ENCODE peak calls at places on chromosomes 5 and 9, in four cellular contexts. Y is neuronal stem cell, E is ovary, L is uterus. N is an unnamed sample.

GRCh38 chr9:974993-975739 is 1.3 kb upstream of the DMRT3 start:
- DNase-seq in Y (no peak), E (no peak), L (no peak), N (no peak)

GRCh38 chr5:180811012-180811622 is 8.5 kb upstream of the MGAT1 start:
- DNase-seq in Y (no peak), E (no peak), L (no peak), N (no peak)

GRCh38 chr5:10063997-10064396 is 185.7 kb downstream of the ATPSCKMT start:
- DNase-seq in Y (no peak), E (no peak), L (no peak), N (no peak)

GRCh38 chr5:78758169-78758839 is 109.7 kb upstream of the LHFPL2 start:
- DNase-seq in Y (no peak), E (no peak), L (no peak), N (no peak)

GRCh38 chr9:38620483-38621433 is at the start of gene ANKRD18A:
- DNase-seq in Y (peak; percentile 85), E (peak; percentile 22), L (peak; percentile 28), N (peak; percentile 40)

GRCh38 chr5:125045647-125046046 is 299.2 kb upstream of the ZNF608 start:
- DNase-seq in Y (no peak), E (no peak), L (no peak), N (no peak)

GRCh38 chr9:16247188-16247875 is 623.1 kb downstream of the BNC2 start:
- DNase-seq in Y (no peak), E (no peak), L (no peak), N (no peak)

GRCh38 chr5:16418471-16418922 is 47.1 kb downstream of the ZNF622 start:
- DNase-seq in Y (no peak), E (no peak), L (no peak), N (no peak)

GRCh38 chr5:134140530-134141201 is 26.2 kb downstream of the TCF7 start:
- DNase-seq in Y (peak; percentile 51), E (peak; percentile 56), L (peak; percentile 54), N (peak; percentile 51)

GRCh38 chr5:935510-936084 is 42.9 kb downstream of the TRIP13 start:
- DNase-seq in Y (no peak), E (no peak), L (peak; percentile 0), N (no peak)

GRCh38 chr5:92372766-92373165 is 989.6 kb upstream of the ARRDC3 start:
- DNase-seq in Y (no peak), E (no peak), L (no peak), N (no peak)

GRCh38 chr5:142491260-142491659 is 166.4 kb upstream of the SPRY4 start:
- DNase-seq in Y (peak; percentile 80), E (no peak), L (no peak), N (no peak)

GRCh38 chr5:176735383-176736265 is 74.7 kb upstream of the UNC5A start:
- DNase-seq in Y (no peak), E (no peak), L (peak; percentile 9), N (no peak)

GRCh38 chr9:137069508-137070071 is 767 bp downstream of the SAPCD2 start:
- DNase-seq in Y (no peak), E (no peak), L (no peak), N (no peak)

GRCh38 chr5:39158127-39158593 is 61.2 kb downstream of the FYB1 start:
- DNase-seq in Y (no peak), E (no peak), L (no peak), N (no peak)

GRCh38 chr9:90936380-90936779 is 134.8 kb downstream of the SYK start:
- DNase-seq in Y (no peak), E (no peak), L (no peak), N (no peak)

GRCh38 chr5:154191467-154192261 is 1.1 kb downstream of the GALNT10 start:
- DNase-seq in Y (no peak), E (no peak), L (no peak), N (no peak)

GRCh38 chr9:27340876-27341540 is 44.1 kb upstream of the EQTN start:
- DNase-seq in Y (peak; percentile 64), E (no peak), L (no peak), N (no peak)

GRCh38 chr9:27478322-27478721 is 45.8 kb upstream of the IFNK start:
- DNase-seq in Y (no peak), E (no peak), L (no peak), N (no peak)

GRCh38 chr5:157516016-157516415 is 56.0 kb downstream of the NIPAL4 start:
- DNase-seq in Y (no peak), E (no peak), L (peak; percentile 65), N (no peak)

GRCh38 chr5:144844086-144844485 is 673.4 kb downstream of the KCTD16 start:
- DNase-seq in Y (no peak), E (no peak), L (no peak), N (no peak)

GRCh38 chr9:99150456-99151171 is 45.7 kb downstream of the TGFBR1 start:
- DNase-seq in Y (no peak), E (no peak), L (no peak), N (no peak)

GRCh38 chr5:140767444-140767843 is 18.5 kb upstream of the PCDHA1 start:
- DNase-seq in Y (no peak), E (no peak), L (no peak), N (no peak)
- H3K9me3 ChIP-seq in Y (peaks cover 9% of the 10 kb centered on the region), E (peaks cover 9% of the 10 kb centered on the region), L (peaks cover 45% of the 10 kb centered on the region), N (peaks cover 31% of the 10 kb centered on the region)

DNA sequence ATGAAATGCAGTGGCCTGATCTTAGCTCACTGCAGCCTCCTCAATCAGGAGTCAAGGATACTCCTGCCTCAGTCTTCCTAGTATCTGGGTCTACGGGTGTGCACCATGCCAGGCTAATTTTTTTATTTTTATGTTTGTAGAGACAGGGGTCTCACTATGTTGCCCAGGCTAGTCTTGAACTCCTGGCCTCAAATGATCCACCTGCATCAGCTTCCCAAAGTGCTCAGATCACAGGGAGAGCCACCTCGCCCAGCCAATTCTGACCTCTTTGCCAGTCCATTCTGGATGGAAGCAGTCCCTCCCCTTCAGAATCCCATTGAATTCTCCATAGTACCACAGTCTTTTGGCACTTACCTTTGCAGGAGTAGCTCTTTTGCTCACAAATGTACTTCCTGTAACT is 1.7 kb upstream of the CANX start:
- DNase-seq in Y (no peak), E (no peak), L (no peak), N (no peak)
- H3K9me3 ChIP-seq in Y (no peaks in the 10 kb centered on the region), E (no peaks in the 10 kb centered on the region), L (no peaks in the 10 kb centered on the region), N (no peaks in the 10 kb centered on the region)

GRCh38 chr5:6215891-6216290 is 162.5 kb downstream of the MED10 start:
- DNase-seq in Y (no peak), E (no peak), L (no peak), N (no peak)
- H3K9me3 ChIP-seq in Y (no peaks in the 10 kb centered on the region), E (no peaks in the 10 kb centered on the region), L (no peaks in the 10 kb centered on the region), N (no peaks in the 10 kb centered on the region)

GRCh38 chr5:140764177-140765020 is 21.5 kb upstream of the PCDHA1 start:
- DNase-seq in Y (no peak), E (no peak), L (no peak), N (no peak)
- H3K9me3 ChIP-seq in Y (peaks cover 8% of the 10 kb centered on the region), E (peaks cover 9% of the 10 kb centered on the region), L (peaks cover 53% of the 10 kb centered on the region), N (peaks cover 31% of the 10 kb centered on the region)

GRCh38 chr5:89004379-89004778 is 121.4 kb upstream of the MEF2C start:
- DNase-seq in Y (no peak), E (no peak), L (no peak), N (no peak)
- H3K9me3 ChIP-seq in Y (no peaks in the 10 kb centered on the region), E (no peaks in the 10 kb centered on the region), L (no peaks in the 10 kb centered on the region), N (no peaks in the 10 kb centered on the region)

GRCh38 chr9:5510360-5510931 is at the start of gene PDCD1LG2:
- DNase-seq in Y (no peak), E (no peak), L (no peak), N (no peak)
- H3K9me3 ChIP-seq in Y (no peaks in the 10 kb centered on the region), E (no peaks in the 10 kb centered on the region), L (no peaks in the 10 kb centered on the region), N (no peaks in the 10 kb centered on the region)

GRCh38 chr5:90553711-90554110 is 4.9 kb upstream of the ADGRV1 start:
- DNase-seq in Y (no peak), E (no peak), L (no peak), N (no peak)

GRCh38 chr5:90554358-90555006 is 4.1 kb upstream of the ADGRV1 start:
- DNase-seq in Y (no peak), E (no peak), L (no peak), N (no peak)

GRCh38 chr5:90557871-90558270 is 726 bp upstream of the ADGRV1 start:
- DNase-seq in Y (no peak), E (no peak), L (no peak), N (no peak)

GRCh38 chr5:90557391-90557790 is 1.2 kb upstream of the ADGRV1 start:
- DNase-seq in Y (peak; percentile 4), E (no peak), L (no peak), N (no peak)

GRCh38 chr5:90555666-90556065 is 2.9 kb upstream of the ADGRV1 start:
- DNase-seq in Y (no peak), E (no peak), L (no peak), N (no peak)
- H3K9me3 ChIP-seq in Y (no peaks in the 10 kb centered on the region), E (no peaks in the 10 kb centered on the region), L (no peaks in the 10 kb centered on the region), N (no peaks in the 10 kb centered on the region)

GRCh38 chr5:4555739-4556285 is 584.3 kb upstream of the ADAMTS16 start:
- DNase-seq in Y (no peak), E (no peak), L (no peak), N (no peak)
- H3K9me3 ChIP-seq in Y (no peaks in the 10 kb centered on the region), E (no peaks in the 10 kb centered on the region), L (no peaks in the 10 kb centered on the region), N (no peaks in the 10 kb centered on the region)

GRCh38 chr9:135649508-135649907 is 10.2 kb upstream of the GLT6D1 start:
- DNase-seq in Y (no peak), E (no peak), L (no peak), N (no peak)

GRCh38 chr9:135650408-135650807 is 11.1 kb upstream of the GLT6D1 start:
- DNase-seq in Y (no peak), E (no peak), L (no peak), N (no peak)

GRCh38 chr9:135644631-135645218 is 5.4 kb upstream of the GLT6D1 start:
- DNase-seq in Y (no peak), E (no peak), L (no peak), N (no peak)

GRCh38 chr9:135648494-135649410 is 9.4 kb upstream of the GLT6D1 start:
- DNase-seq in Y (no peak), E (no peak), L (no peak), N (no peak)

GRCh38 chr9:135647897-135648296 is 8.6 kb upstream of the GLT6D1 start:
- DNase-seq in Y (no peak), E (no peak), L (no peak), N (no peak)
- H3K9me3 ChIP-seq in Y (peaks cover 30% of the 10 kb centered on the region), E (peaks cover 2% of the 10 kb centered on the region), L (peaks cover 7% of the 10 kb centered on the region), N (peaks cover 13% of the 10 kb centered on the region)

N was measured in T-helper 17 cell.